ENCODE peak calls at places on chromosomes 16 and 17, in five cellular contexts. One of them, this sample, is unnamed.

GRCh38 chr17:46028969-46029565 is 30.0 kb downstream of the STH start:
- DNase-seq in astrocyte of the spinal cord: no peak
- DNase-seq in DND-41: no peak
- DNase-seq in cardiac fibroblast: no peak
- DNase-seq in AG04449: no peak
- DNase-seq in this sample: no peak

GRCh38 chr16:4227040-4227332 is 14.9 kb downstream of the SRL start:
- DNase-seq in cardiac fibroblast: no peak
- DNase-seq in astrocyte of the spinal cord: no peak
- DNase-seq in AG04449: no peak
- DNase-seq in DND-41: no peak
- DNase-seq in this sample: no peak

GRCh38 chr16:27427538-27427937 is 25.6 kb downstream of the IL21R start:
- DNase-seq in astrocyte of the spinal cord: no peak
- DNase-seq in cardiac fibroblast: no peak
- DNase-seq in AG04449: no peak
- DNase-seq in DND-41: no peak
- DNase-seq in this sample: no peak

GRCh38 chr16:86961133-86961720 is 356.0 kb downstream of the C16orf95 start:
- DNase-seq in astrocyte of the spinal cord: no peak
- DNase-seq in DND-41: no peak
- DNase-seq in cardiac fibroblast: peak
- DNase-seq in AG04449: no peak
- DNase-seq in this sample: no peak

GRCh38 chr16:2212362-2213324 is 2.0 kb upstream of the BRICD5 start:
- DNase-seq in cardiac fibroblast: no peak
- DNase-seq in astrocyte of the spinal cord: no peak
- DNase-seq in DND-41: no peak
- DNase-seq in AG04449: no peak
- DNase-seq in this sample: no peak

GRCh38 chr16:69286941-69287713 is 24.0 kb upstream of the VPS4A start:
- DNase-seq in AG04449: no peak
- DNase-seq in astrocyte of the spinal cord: peak
- DNase-seq in DND-41: peak
- DNase-seq in cardiac fibroblast: peak
- DNase-seq in this sample: no peak

GRCh38 chr16:66521951-66522771 is 27.8 kb downstream of the TK2 start:
- DNase-seq in cardiac fibroblast: peak
- DNase-seq in astrocyte of the spinal cord: peak
- DNase-seq in DND-41: peak
- DNase-seq in AG04449: no peak
- DNase-seq in this sample: no peak

GRCh38 chr16:84175351-84176081 is 11.3 kb downstream of the TAF1C start:
- DNase-seq in astrocyte of the spinal cord: peak
- DNase-seq in AG04449: no peak
- DNase-seq in DND-41: peak
- DNase-seq in cardiac fibroblast: no peak
- DNase-seq in this sample: no peak

GRCh38 chr16:56637814-56638750 is at the start of gene MT1A:
- DNase-seq in cardiac fibroblast: peak
- DNase-seq in DND-41: no peak
- DNase-seq in AG04449: no peak
- DNase-seq in astrocyte of the spinal cord: peak
- DNase-seq in this sample: no peak

GRCh38 chr17:45143101-45143670 is 5.1 kb upstream of the HEXIM1 start:
- DNase-seq in astrocyte of the spinal cord: no peak
- DNase-seq in AG04449: no peak
- DNase-seq in cardiac fibroblast: no peak
- DNase-seq in DND-41: no peak
- DNase-seq in this sample: no peak

GRCh38 chr16:75555707-75556512 is at the start of gene TMEM231:
- DNase-seq in AG04449: peak
- DNase-seq in DND-41: peak
- DNase-seq in astrocyte of the spinal cord: peak
- DNase-seq in cardiac fibroblast: peak
- DNase-seq in this sample: peak

GRCh38 chr17:29024456-29024952 is 18.4 kb upstream of the PIPOX start:
- DNase-seq in astrocyte of the spinal cord: no peak
- DNase-seq in cardiac fibroblast: no peak
- DNase-seq in DND-41: no peak
- DNase-seq in AG04449: no peak
- DNase-seq in this sample: no peak

GRCh38 chr16:53849994-53850393 is 146.0 kb downstream of the FTO start:
- DNase-seq in astrocyte of the spinal cord: no peak
- DNase-seq in AG04449: no peak
- DNase-seq in cardiac fibroblast: no peak
- DNase-seq in DND-41: no peak
- DNase-seq in this sample: no peak

GRCh38 chr16:89918453-89919347 is at the start of gene MC1R:
- DNase-seq in astrocyte of the spinal cord: peak
- DNase-seq in AG04449: no peak
- DNase-seq in DND-41: no peak
- DNase-seq in cardiac fibroblast: peak
- DNase-seq in this sample: no peak
- TF ChIP-seq CTCF in astrocyte of the spinal cord: peak
- TF ChIP-seq CTCF in AG04449: peak
- TF ChIP-seq CTCF in DND-41: peak
- TF ChIP-seq CTCF in cardiac fibroblast: peak
- TF ChIP-seq CTCF in this sample: peak

GRCh38 chr17:69679839-69680238 is 265.3 kb downstream of the MAP2K6 start:
- DNase-seq in cardiac fibroblast: no peak
- DNase-seq in AG04449: no peak
- DNase-seq in astrocyte of the spinal cord: no peak
- DNase-seq in DND-41: no peak
- DNase-seq in this sample: no peak

GRCh38 chr17:69672924-69673323 is 258.4 kb downstream of the MAP2K6 start:
- DNase-seq in DND-41: no peak
- DNase-seq in cardiac fibroblast: peak
- DNase-seq in astrocyte of the spinal cord: peak
- DNase-seq in AG04449: peak
- DNase-seq in this sample: no peak

GRCh38 chr17:69677130-69677529 is 262.6 kb downstream of the MAP2K6 start:
- DNase-seq in cardiac fibroblast: no peak
- DNase-seq in AG04449: no peak
- DNase-seq in astrocyte of the spinal cord: peak
- DNase-seq in DND-41: no peak
- DNase-seq in this sample: no peak
- TF ChIP-seq CTCF in cardiac fibroblast: no peak
- TF ChIP-seq CTCF in AG04449: no peak
- TF ChIP-seq CTCF in astrocyte of the spinal cord: no peak
- TF ChIP-seq CTCF in DND-41: no peak
- TF ChIP-seq CTCF in this sample: peak

GRCh38 chr16:88532434-88533241 is 37.6 kb upstream of the ZC3H18 start:
- DNase-seq in cardiac fibroblast: no peak
- DNase-seq in astrocyte of the spinal cord: no peak
- DNase-seq in AG04449: no peak
- DNase-seq in DND-41: no peak
- DNase-seq in this sample: no peak

GRCh38 chr16:88533381-88533831 is 36.8 kb upstream of the ZC3H18 start:
- DNase-seq in DND-41: no peak
- DNase-seq in astrocyte of the spinal cord: peak
- DNase-seq in AG04449: no peak
- DNase-seq in cardiac fibroblast: peak
- DNase-seq in this sample: no peak

GRCh38 chr16:88535181-88535856 is 34.9 kb upstream of the ZC3H18 start:
- DNase-seq in cardiac fibroblast: no peak
- DNase-seq in astrocyte of the spinal cord: no peak
- DNase-seq in AG04449: no peak
- DNase-seq in DND-41: no peak
- DNase-seq in this sample: no peak

GRCh38 chr16:88534731-88535141 is 35.5 kb upstream of the ZC3H18 start:
- DNase-seq in DND-41: no peak
- DNase-seq in cardiac fibroblast: peak
- DNase-seq in astrocyte of the spinal cord: peak
- DNase-seq in AG04449: no peak
- DNase-seq in this sample: no peak

DNA sequence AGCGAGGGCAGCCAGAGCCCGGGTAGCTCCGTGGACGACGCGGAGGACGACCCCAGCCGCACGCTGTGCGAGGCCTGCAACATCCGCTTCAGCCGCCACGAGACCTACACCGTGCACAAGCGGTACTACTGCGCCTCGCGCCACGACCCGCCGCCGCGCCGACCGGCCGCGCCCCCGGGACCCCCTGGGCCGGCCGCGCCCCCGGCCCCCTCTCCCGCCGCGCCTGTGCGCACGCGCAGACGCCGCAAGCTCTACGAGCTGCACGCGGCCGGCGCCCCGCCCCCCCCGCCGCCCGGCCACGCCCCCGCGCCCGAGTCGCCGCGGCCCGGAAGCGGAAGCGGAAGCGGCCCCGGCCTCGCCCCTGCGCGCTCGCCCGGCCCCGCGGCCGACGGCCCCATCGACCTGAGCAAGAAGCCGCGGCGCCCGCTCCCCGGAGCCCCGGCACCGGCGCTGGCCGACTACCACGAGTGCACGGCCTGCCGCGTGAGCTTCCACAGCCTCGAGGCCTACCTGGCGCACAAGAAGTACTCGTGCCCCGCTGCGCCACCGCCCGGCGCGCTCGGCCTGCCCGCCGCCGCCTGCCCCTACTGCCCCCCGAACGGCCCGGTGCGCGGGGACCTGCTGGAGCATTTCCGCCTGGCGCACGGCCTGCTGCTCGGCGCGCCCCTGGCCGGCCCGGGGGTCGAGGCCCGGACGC is 36.1 kb upstream of the ZC3H18 start:
- DNase-seq in cardiac fibroblast: peak
- DNase-seq in DND-41: peak
- DNase-seq in astrocyte of the spinal cord: peak
- DNase-seq in AG04449: no peak
- DNase-seq in this sample: no peak
- TF ChIP-seq CTCF in cardiac fibroblast: no peak
- TF ChIP-seq CTCF in DND-41: no peak
- TF ChIP-seq CTCF in astrocyte of the spinal cord: no peak
- TF ChIP-seq CTCF in AG04449: no peak
- TF ChIP-seq CTCF in this sample: no peak

GRCh38 chr16:67661864-67662652 is 1.3 kb downstream of the PARD6A start:
- DNase-seq in cardiac fibroblast: no peak
- DNase-seq in AG04449: no peak
- DNase-seq in astrocyte of the spinal cord: no peak
- DNase-seq in DND-41: no peak
- DNase-seq in this sample: no peak

GRCh38 chr16:67664258-67664657 is 2.3 kb downstream of the ENKD1 start:
- DNase-seq in cardiac fibroblast: no peak
- DNase-seq in AG04449: no peak
- DNase-seq in astrocyte of the spinal cord: no peak
- DNase-seq in DND-41: no peak
- DNase-seq in this sample: no peak

GRCh38 chr16:67663877-67664222 is 2.7 kb downstream of the ENKD1 start:
- DNase-seq in AG04449: no peak
- DNase-seq in astrocyte of the spinal cord: no peak
- DNase-seq in cardiac fibroblast: no peak
- DNase-seq in DND-41: no peak
- DNase-seq in this sample: no peak

GRCh38 chr16:67662653-67663010 is 1.9 kb downstream of the PARD6A start:
- DNase-seq in AG04449: no peak
- DNase-seq in cardiac fibroblast: no peak
- DNase-seq in DND-41: no peak
- DNase-seq in astrocyte of the spinal cord: no peak
- DNase-seq in this sample: no peak

DNA sequence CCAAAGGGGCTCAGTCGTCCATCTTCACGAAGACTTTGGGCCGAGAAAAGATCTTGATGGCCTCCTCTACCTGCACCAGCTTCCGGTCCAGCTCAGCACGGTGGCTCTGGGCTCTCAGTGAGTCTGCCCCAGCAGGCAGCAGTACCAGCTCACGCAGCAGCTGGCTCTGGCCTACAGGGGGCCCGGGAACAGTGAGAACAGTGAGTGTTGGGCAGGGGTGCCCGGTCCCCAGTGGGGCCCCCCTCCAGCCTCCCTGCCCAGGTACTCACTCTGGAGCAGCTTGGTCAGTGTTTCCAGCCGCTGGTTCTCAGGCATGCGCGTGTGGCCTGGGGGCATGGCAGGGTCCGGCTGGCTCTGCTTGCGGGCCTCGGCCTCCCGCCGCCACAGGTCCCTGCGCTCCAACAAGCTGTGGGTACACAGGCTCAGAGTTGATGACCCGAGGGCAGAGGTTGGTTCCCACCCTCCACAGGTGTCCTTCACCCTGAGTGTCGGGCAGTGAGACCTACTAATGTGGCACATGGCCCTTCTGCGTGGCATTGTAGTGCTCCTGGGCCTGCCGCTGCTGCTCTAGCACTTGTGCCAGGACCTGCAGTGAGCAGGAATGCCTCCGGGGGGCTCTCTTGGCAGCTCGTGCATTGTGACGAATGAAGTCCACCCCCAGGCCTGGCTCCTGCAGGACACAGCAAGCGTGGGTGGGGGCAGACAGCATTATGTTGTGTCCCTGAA is 2.6 kb downstream of the PARD6A start:
- DNase-seq in astrocyte of the spinal cord: no peak
- DNase-seq in cardiac fibroblast: no peak
- DNase-seq in DND-41: peak
- DNase-seq in AG04449: no peak
- DNase-seq in this sample: no peak
- TF ChIP-seq CTCF in astrocyte of the spinal cord: peak
- TF ChIP-seq CTCF in cardiac fibroblast: peak
- TF ChIP-seq CTCF in DND-41: peak
- TF ChIP-seq CTCF in AG04449: peak
- TF ChIP-seq CTCF in this sample: peak

GRCh38 chr17:82080048-82080788 is 14.6 kb upstream of the DUS1L start:
- DNase-seq in cardiac fibroblast: no peak
- DNase-seq in DND-41: no peak
- DNase-seq in AG04449: no peak
- DNase-seq in astrocyte of the spinal cord: no peak
- DNase-seq in this sample: no peak
- TF ChIP-seq CTCF in cardiac fibroblast: no peak
- TF ChIP-seq CTCF in DND-41: no peak
- TF ChIP-seq CTCF in AG04449: no peak
- TF ChIP-seq CTCF in astrocyte of the spinal cord: no peak
- TF ChIP-seq CTCF in this sample: no peak

DNA sequence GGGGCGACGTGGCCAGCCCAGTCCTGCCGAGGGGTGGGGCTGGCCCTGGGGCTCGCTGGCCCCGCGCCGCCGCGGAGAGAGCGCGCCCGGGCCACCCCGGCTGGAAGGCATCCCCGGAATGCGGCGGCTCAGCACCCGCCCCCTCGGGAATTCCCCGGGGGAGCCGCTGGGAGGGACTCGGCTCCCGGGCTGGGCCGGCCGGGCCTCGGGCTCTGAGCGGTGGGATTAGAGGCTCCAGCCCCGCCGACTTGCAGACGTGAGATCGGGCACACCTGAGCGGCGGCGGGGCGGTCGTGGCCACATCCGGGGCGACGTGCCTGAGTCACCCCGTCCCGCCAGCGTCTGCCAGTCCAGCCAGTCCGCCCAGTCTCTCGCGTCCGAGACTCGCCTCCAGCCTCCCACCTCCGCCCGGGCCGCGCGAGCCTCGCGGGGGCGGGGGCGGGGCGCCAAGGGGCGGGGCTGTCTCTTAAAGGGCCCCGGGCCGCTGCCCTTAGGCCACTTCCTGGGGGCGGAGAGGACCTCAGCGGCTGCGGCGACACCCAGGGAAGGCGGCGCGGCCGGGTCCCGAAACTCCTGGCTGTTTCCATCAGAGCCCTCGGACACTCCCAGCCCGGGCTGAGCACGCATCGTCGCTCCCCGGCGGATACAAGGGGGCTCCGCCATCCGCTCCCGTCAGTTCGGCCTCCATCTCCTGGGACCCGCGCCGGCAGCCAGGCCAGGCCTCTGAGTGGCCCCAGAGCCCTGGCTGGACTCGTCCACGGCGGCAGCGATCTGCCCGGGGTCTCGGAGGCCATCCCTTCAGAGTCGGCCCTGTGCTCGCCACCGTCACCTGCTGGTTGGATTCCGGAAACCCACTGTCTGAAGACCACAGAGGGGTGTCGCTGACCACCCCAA is at the start of gene KCTD11:
- DNase-seq in cardiac fibroblast: peak
- DNase-seq in AG04449: peak
- DNase-seq in astrocyte of the spinal cord: peak
- DNase-seq in DND-41: no peak
- DNase-seq in this sample: no peak
- TF ChIP-seq CTCF in cardiac fibroblast: peak
- TF ChIP-seq CTCF in AG04449: peak
- TF ChIP-seq CTCF in astrocyte of the spinal cord: peak
- TF ChIP-seq CTCF in DND-41: no peak
- TF ChIP-seq CTCF in this sample: peak